ENCODE peak calls at places on chromosomes 3 and 15, in seven cellular contexts. C is trophoblast cell, Z is H9, Q is neuronal stem cell, V is IMR-90, G is mesendoderm, T is H1. X is an unnamed sample.

GRCh38 chr3:188170461-188171459 is 16.8 kb downstream of the LPP start:
- DNase-seq in G (no peak), T (no peak), Z (no peak), Q (no peak), C (peak), V (no peak), X (no peak)

GRCh38 chr3:15174953-15175352 is 31.1 kb upstream of the CAPN7 start:
- DNase-seq in C (no peak), Q (no peak), V (no peak), Z (no peak), T (no peak), G (no peak), X (no peak)

GRCh38 chr3:12221663-12222062 is 63.0 kb upstream of the TIMP4 start:
- DNase-seq in Z (no peak), C (no peak), Q (no peak), V (no peak), G (peak), T (no peak), X (no peak)

GRCh38 chr15:84586641-84587160 is 14.1 kb upstream of the ZSCAN2 start:
- DNase-seq in C (no peak), Q (no peak), Z (no peak), G (no peak), V (peak), T (no peak), X (no peak)

GRCh38 chr15:72421484-72421883 is 23.4 kb downstream of the TMEM202 start:
- DNase-seq in V (peak), G (no peak), C (peak), T (no peak), Q (no peak), Z (no peak), X (peak)

GRCh38 chr15:68635142-68635541 is 56.3 kb downstream of the CORO2B start:
- DNase-seq in Q (no peak), V (no peak), C (no peak), G (no peak), T (no peak), Z (no peak), X (no peak)

GRCh38 chr15:79434361-79434760 is 2.2 kb downstream of the MINAR1 start:
- DNase-seq in T (no peak), Q (no peak), Z (no peak), G (no peak), V (no peak), C (no peak), X (no peak)

GRCh38 chr15:94383706-94384105 is 152.3 kb downstream of the MCTP2 start:
- DNase-seq in C (peak), Q (no peak), V (peak), T (no peak), Z (no peak), G (no peak), X (peak)

GRCh38 chr15:68213991-68214837 is 9.1 kb upstream of the CALML4 start:
- DNase-seq in Q (no peak), C (no peak), Z (peak), V (no peak), T (no peak), G (no peak), X (no peak)

GRCh38 chr15:85333132-85333831 is 47.1 kb upstream of the AKAP13 start:
- DNase-seq in C (peak), Q (no peak), G (no peak), V (peak), Z (no peak), T (no peak), X (peak)

GRCh38 chr3:120344349-120344748 is 4.8 kb downstream of the LRRC58 start:
- DNase-seq in G (no peak), V (peak), T (no peak), Z (no peak), C (no peak), Q (no peak), X (peak)

GRCh38 chr3:134824676-134825290 is 29.7 kb downstream of the EPHB1 start:
- DNase-seq in V (no peak), Z (no peak), G (no peak), Q (no peak), T (no peak), C (no peak), X (no peak)

GRCh38 chr15:65377105-65377975 is 462 bp downstream of the IGDCC3 start:
- DNase-seq in C (peak), T (peak), V (no peak), Z (peak), Q (no peak), G (peak), X (peak)

GRCh38 chr3:146817705-146818104 is 212.6 kb upstream of the PLSCR5 start:
- DNase-seq in Q (no peak), V (peak), G (peak), C (peak), T (no peak), Z (no peak), X (peak)

GRCh38 chr15:90744759-90745402 is 27.7 kb downstream of the BLM start:
- DNase-seq in Q (no peak), G (no peak), T (no peak), Z (no peak), V (no peak), C (no peak), X (no peak)

GRCh38 chr3:190265795-190266194 is 56.5 kb downstream of the CLDN1 start:
- DNase-seq in Z (no peak), T (no peak), C (peak), G (no peak), V (peak), Q (no peak), X (peak)

GRCh38 chr3:9701711-9702110 is 1.9 kb upstream of the CPNE9 start:
- DNase-seq in C (no peak), V (no peak), T (no peak), G (no peak), Z (no peak), Q (no peak), X (no peak)

GRCh38 chr3:100563228-100563627 is 46.2 kb upstream of the ADGRG7 start:
- DNase-seq in G (peak), T (no peak), Q (no peak), Z (no peak), C (no peak), V (no peak), X (no peak)

GRCh38 chr15:88621789-88622604 is 857 bp downstream of the AEN start:
- DNase-seq in G (no peak), Q (no peak), C (peak), V (peak), T (no peak), Z (no peak), X (peak)

GRCh38 chr3:122795674-122795969 is 753 bp downstream of the SLC49A4 start:
- DNase-seq in C (peak), G (no peak), Z (no peak), T (no peak), V (peak), Q (no peak), X (no peak)

GRCh38 chr3:30368978-30369377 is 237.4 kb upstream of the TGFBR2 start:
- DNase-seq in Z (no peak), T (no peak), Q (no peak), C (no peak), V (peak), G (no peak), X (peak)

GRCh38 chr15:66772967-66773873 is 71.2 kb downstream of the SMAD6 start:
- DNase-seq in C (no peak), V (no peak), Q (peak), T (no peak), Z (no peak), G (no peak), X (no peak)

GRCh38 chr15:49330166-49330565 is 92.9 kb upstream of the FGF7 start:
- DNase-seq in Z (no peak), G (no peak), T (no peak), V (peak), Q (no peak), C (no peak), X (no peak)

GRCh38 chr3:185631508-185632206 is 45.6 kb downstream of the SENP2 start:
- DNase-seq in V (no peak), Q (no peak), G (peak), T (no peak), Z (no peak), C (peak), X (peak)

GRCh38 chr3:185630182-185630622 is 44.1 kb downstream of the SENP2 start:
- DNase-seq in C (no peak), G (no peak), T (no peak), V (peak), Z (no peak), Q (no peak), X (peak)

GRCh38 chr3:185631108-185631507 is 45.0 kb downstream of the SENP2 start:
- DNase-seq in C (peak), Q (no peak), Z (no peak), G (peak), T (no peak), V (no peak), X (peak)

GRCh38 chr3:185632996-185633395 is 46.9 kb downstream of the SENP2 start:
- DNase-seq in G (no peak), C (no peak), Z (no peak), V (no peak), Q (no peak), T (no peak), X (no peak)

DNA sequence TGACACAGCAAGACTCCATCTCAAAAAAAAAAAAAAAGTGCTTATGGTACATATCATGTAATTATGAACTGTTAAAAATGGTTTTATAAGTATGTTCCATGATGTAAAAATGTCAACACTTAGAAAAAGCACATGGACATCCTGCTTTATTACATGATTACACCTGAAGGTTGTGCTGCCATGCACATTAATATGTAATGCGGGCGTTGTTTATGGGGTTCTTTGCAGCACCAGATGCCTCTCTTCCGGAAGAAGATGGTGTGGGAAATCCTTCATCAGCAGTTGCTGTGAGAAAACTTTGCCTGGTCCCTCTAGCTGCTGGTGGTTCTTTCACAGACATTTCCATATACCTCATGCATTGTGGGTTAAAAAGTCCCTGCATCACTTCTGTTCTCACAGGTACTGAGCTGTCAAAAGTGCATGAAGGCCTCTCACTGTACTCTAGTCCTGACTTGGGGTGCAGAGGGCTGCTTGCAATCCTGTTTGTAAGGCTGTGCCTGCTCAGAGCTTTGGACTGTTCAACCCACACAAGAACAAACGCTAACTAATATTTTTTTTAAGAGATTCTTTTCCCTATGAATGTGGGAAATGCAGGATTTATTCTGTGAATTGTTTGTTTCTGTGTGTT is 43.6 kb downstream of the SENP2 start:
- DNase-seq in V (peak), Q (no peak), G (no peak), Z (no peak), T (no peak), C (no peak), X (no peak)
- H2BK5ac ChIP-seq in V (no peak), Q (no peak), G (no peak), Z (no peak), T (no peak), C (no peak), X (no peak)

DNA sequence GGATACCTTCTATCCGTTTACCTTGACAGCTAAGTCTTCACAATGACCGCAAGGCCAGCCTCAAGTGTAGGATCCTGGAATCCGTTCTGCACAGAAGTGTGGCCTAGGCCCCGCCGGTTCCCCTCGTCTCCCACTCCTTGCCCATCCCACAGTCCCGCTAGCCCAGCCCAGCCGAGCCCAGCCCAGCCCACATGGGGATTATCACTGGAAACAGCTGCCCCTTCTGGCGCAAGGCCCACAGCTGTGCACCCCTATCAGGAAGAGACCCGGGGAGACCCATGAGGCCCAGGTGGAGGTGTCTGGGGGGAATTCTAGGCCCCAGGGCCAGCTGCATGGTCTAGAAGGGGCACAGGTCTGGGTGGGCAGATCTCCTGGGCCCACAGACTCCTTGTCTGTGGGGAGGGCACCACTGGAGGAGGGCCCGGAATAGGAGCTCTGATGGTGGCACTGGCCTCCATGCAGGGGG is 27.9 kb upstream of the KLF13 start:
- DNase-seq in C (no peak), T (peak), G (no peak), V (no peak), Z (no peak), Q (no peak), X (no peak)
- H3K23ac ChIP-seq in C (no peak), T (no peak), G (no peak), V (no peak), Z (no peak), Q (no peak), X (no peak)

GRCh38 chr3:48398701-48399386 is 26.8 kb downstream of the FBXW12 start:
- DNase-seq in Z (peak), C (no peak), T (peak), G (no peak), Q (no peak), V (no peak), X (no peak)

GRCh38 chr3:48397767-48398681 is 26.0 kb downstream of the FBXW12 start:
- DNase-seq in Q (no peak), C (no peak), G (no peak), V (no peak), T (peak), Z (peak), X (no peak)

GRCh38 chr3:48402281-48402732 is 27.6 kb downstream of the PLXNB1 start:
- DNase-seq in T (peak), V (peak), G (no peak), Z (no peak), C (peak), Q (no peak), X (peak)

GRCh38 chr3:48400824-48401433 is 28.9 kb downstream of the FBXW12 start:
- DNase-seq in V (peak), G (peak), T (peak), Q (peak), C (peak), Z (peak), X (peak)

GRCh38 chr3:48399387-48400172 is 27.6 kb downstream of the FBXW12 start:
- DNase-seq in V (no peak), G (no peak), C (peak), Q (no peak), T (peak), Z (peak), X (no peak)
- H3K18ac ChIP-seq in V (no peak), G (no peak), C (no peak), Q (peak), T (no peak), Z (no peak), X (no peak)

GRCh38 chr3:86984271-86984670 is 6.7 kb downstream of the VGLL3 start:
- DNase-seq in Q (no peak), G (no peak), C (peak), V (peak), T (no peak), Z (no peak), X (no peak)
- H2BK5ac ChIP-seq in Q (no peak), G (no peak), C (no peak), V (peak), T (no peak), Z (no peak), X (no peak)

X was measured in mesenchymal stem cell.